ENCODE peak calls at places on chromosomes 7 and 10, in four cellular contexts. W is progenitor cell of endocrine pancreas, A is EH, B is neural progenitor cell. O is an unnamed sample.

GRCh38 chr7:36280840-36281812 is 108.5 kb upstream of the ANLN start:
- DNase-seq in W (no peak), A (peak; percentile 80), B (peak; percentile 62), O (peak; percentile 94)

GRCh38 chr10:95341716-95342130 is 50.9 kb upstream of the PDLIM1 start:
- DNase-seq in W (no peak), A (peak; percentile 77), B (no peak), O (peak; percentile 91)

GRCh38 chr10:125159486-125159931 is 854 bp downstream of the CTBP2 start:
- DNase-seq in W (no peak), A (no peak), B (peak; percentile 71), O (no peak)

GRCh38 chr7:13981070-13981469 is 8.4 kb downstream of the ETV1 start:
- DNase-seq in W (no peak), A (peak; percentile 94), B (peak; percentile 50), O (peak; percentile 99)

GRCh38 chr10:12360461-12360860 is 11.1 kb downstream of the CAMK1D start:
- DNase-seq in W (no peak), A (no peak), B (no peak), O (no peak)

GRCh38 chr10:78756604-78757442 is 311.9 kb upstream of the ZMIZ1 start:
- DNase-seq in W (no peak), A (peak; percentile 98), B (peak; percentile 44), O (peak; percentile 96)

GRCh38 chr7:120989571-120990220 is 1.2 kb downstream of the CPED1 start:
- DNase-seq in W (no peak), A (peak; percentile 44), B (no peak), O (peak; percentile 49)

GRCh38 chr10:23868121-23868520 is 340.8 kb upstream of the KIAA1217 start:
- DNase-seq in W (no peak), A (no peak), B (no peak), O (no peak)

GRCh38 chr10:68897336-68897741 is 3.8 kb upstream of the DDX50 start:
- DNase-seq in W (peak; percentile 15), A (peak; percentile 81), B (peak; percentile 84), O (peak; percentile 90)

GRCh38 chr7:13988765-13989137 is 715 bp downstream of the ETV1 start:
- DNase-seq in W (no peak), A (no peak), B (peak; percentile 64), O (peak; percentile 55)

GRCh38 chr10:71736570-71737355 is 17.2 kb upstream of the C10orf105 start:
- DNase-seq in W (no peak), A (no peak), B (no peak), O (peak; percentile 32)

GRCh38 chr7:29839302-29839701 is 33.0 kb downstream of the WIPF3 start:
- DNase-seq in W (no peak), A (peak; percentile 64), B (no peak), O (peak; percentile 52)

GRCh38 chr7:124033093-124033806 is 383 bp upstream of the TMEM229A start:
- DNase-seq in W (peak; percentile 29), A (no peak), B (peak; percentile 77), O (no peak)

GRCh38 chr10:44005788-44006099 is 357.1 kb upstream of the ZNF32 start:
- DNase-seq in W (no peak), A (no peak), B (no peak), O (no peak)

GRCh38 chr10:930415-931325 is 835 bp downstream of the LARP4B start:
- DNase-seq in W (peak; percentile 47), A (peak; percentile 68), B (peak; percentile 82), O (peak; percentile 32)

GRCh38 chr7:43044521-43044920 is 67.9 kb upstream of the HECW1 start:
- DNase-seq in W (no peak), A (peak; percentile 37), B (no peak), O (peak; percentile 50)

GRCh38 chr10:15857001-15857608 is 3.2 kb downstream of the MINDY3 start:
- DNase-seq in W (no peak), A (peak; percentile 44), B (no peak), O (no peak)

GRCh38 chr10:91051834-91052233 is 130.9 kb upstream of the ANKRD1 start:
- DNase-seq in W (no peak), A (no peak), B (no peak), O (no peak)

GRCh38 chr7:30521532-30521931 is 16.9 kb upstream of the GGCT start:
- DNase-seq in W (no peak), A (peak; percentile 27), B (no peak), O (peak; percentile 84)

GRCh38 chr10:119608316-119609155 is 11.8 kb upstream of the TIAL1 start:
- DNase-seq in W (no peak), A (peak; percentile 53), B (peak; percentile 63), O (peak; percentile 55)

GRCh38 chr7:128117691-128118090 is 86.5 kb upstream of the LRRC4 start:
- DNase-seq in W (no peak), A (no peak), B (no peak), O (no peak)

GRCh38 chr10:44968101-44968886 is 8.7 kb downstream of the RASSF4 start:
- DNase-seq in W (no peak), A (no peak), B (no peak), O (peak; percentile 67)

GRCh38 chr10:13930123-13930522 is 343.4 kb downstream of the PRPF18 start:
- DNase-seq in W (no peak), A (no peak), B (peak; percentile 6), O (no peak)

GRCh38 chr10:72334196-72334831 is 20.4 kb downstream of the DNAJB12 start:
- DNase-seq in W (no peak), A (no peak), B (peak; percentile 87), O (peak; percentile 96)

GRCh38 chr10:28214185-28214584 is 88.7 kb downstream of the MPP7 start:
- DNase-seq in W (no peak), A (no peak), B (no peak), O (no peak)

GRCh38 chr10:126872768-126873167 is 32.5 kb upstream of the DOCK1 start:
- DNase-seq in W (no peak), A (peak; percentile 28), B (peak; percentile 31), O (peak; percentile 9)

GRCh38 chr10:29794776-29795635 is 160.2 kb upstream of the SVIL start:
- DNase-seq in W (no peak), A (peak; percentile 80), B (no peak), O (peak; percentile 50)

GRCh38 chr7:156764016-156764669 is 123.6 kb downstream of the RNF32 start:
- DNase-seq in W (no peak), A (peak; percentile 76), B (peak; percentile 75), O (peak; percentile 90)

GRCh38 chr7:49639808-49640207 is 133.6 kb upstream of the VWC2 start:
- DNase-seq in W (no peak), A (no peak), B (no peak), O (no peak)